ENCODE peak calls at places on chromosomes 6 and 20, in six cellular contexts. W is HepG2, D is upper lobe of left lung, J is A549, N is GM12878, G is K562. Z is an unnamed sample. For H3K4me1, the result is how much of the 10 kb centered on the place peaks cover.

GRCh38 chr20:22320245-22320915 is 264.0 kb downstream of the FOXA2 start:
- ATAC-seq in J (no peak), G (no peak), D (no peak), W (no peak), N (no peak), Z (no peak)

GRCh38 chr20:62301111-62301668 is 1.6 kb upstream of the ADRM1 start:
- ATAC-seq in D (no peak), N (no peak), G (no peak), J (no peak), W (no peak), Z (no peak)

GRCh38 chr6:138434915-138435314 is 30.9 kb downstream of the HEBP2 start:
- ATAC-seq in J (no peak), W (no peak), D (peak), N (no peak), G (no peak), Z (no peak)

GRCh38 chr20:64077876-64078551 is 1.3 kb downstream of the RGS19 start:
- ATAC-seq in J (no peak), W (no peak), D (no peak), N (peak), G (no peak), Z (no peak)

GRCh38 chr6:167046861-167047495 is 47.8 kb downstream of the CEP43 start:
- ATAC-seq in D (no peak), G (no peak), W (peak), J (no peak), N (peak), Z (no peak)

GRCh38 chr6:163955752-163956151 is 541.2 kb downstream of the QKI start:
- ATAC-seq in W (no peak), D (no peak), G (no peak), N (no peak), J (no peak), Z (no peak)

GRCh38 chr6:157849288-157850017 is 26.4 kb downstream of the SNX9 start:
- ATAC-seq in W (peak), D (no peak), N (no peak), G (peak), J (no peak), Z (no peak)

GRCh38 chr20:37202267-37202943 is 23.1 kb upstream of the MROH8 start:
- ATAC-seq in J (peak), N (peak), W (peak), G (peak), D (peak), Z (peak)

GRCh38 chr20:48455606-48456360 is 372.0 kb downstream of the PREX1 start:
- ATAC-seq in G (no peak), D (no peak), W (no peak), N (no peak), J (no peak), Z (no peak)

GRCh38 chr20:58174708-58175287 is 53.7 kb downstream of the ANKRD60 start:
- ATAC-seq in N (no peak), G (no peak), D (peak), W (no peak), J (no peak), Z (peak)
- TF ChIP-seq EP300 in N (no peak), G (no peak), D (no peak), W (no peak), J (no peak), Z (no peak)

DNA sequence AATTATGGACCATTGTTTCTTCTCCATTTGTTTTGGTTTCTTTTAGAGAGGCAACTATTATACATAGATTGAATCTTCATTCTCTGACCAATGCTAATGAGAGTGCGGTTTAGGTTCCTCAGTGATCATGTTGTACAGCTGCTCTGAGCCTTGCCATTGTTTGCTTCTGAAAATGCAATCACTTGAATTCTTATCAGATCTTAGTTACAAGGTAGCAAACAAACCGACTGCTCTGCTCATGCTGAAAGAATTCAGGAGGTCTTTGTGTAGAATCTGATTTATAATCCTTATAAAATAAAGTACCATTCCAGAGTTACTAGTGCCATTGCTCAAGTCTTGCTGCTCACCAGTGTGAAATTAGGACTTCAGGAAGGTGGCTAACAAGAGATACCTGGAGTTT is 569.1 kb upstream of the ID4 start:
- ATAC-seq in W (no peak), J (no peak), N (no peak), D (no peak), G (no peak), Z (no peak)
- H3K4me1 ChIP-seq in W (under half), J (under half), N (under half), D (under half), G (under half), Z (under half)

DNA sequence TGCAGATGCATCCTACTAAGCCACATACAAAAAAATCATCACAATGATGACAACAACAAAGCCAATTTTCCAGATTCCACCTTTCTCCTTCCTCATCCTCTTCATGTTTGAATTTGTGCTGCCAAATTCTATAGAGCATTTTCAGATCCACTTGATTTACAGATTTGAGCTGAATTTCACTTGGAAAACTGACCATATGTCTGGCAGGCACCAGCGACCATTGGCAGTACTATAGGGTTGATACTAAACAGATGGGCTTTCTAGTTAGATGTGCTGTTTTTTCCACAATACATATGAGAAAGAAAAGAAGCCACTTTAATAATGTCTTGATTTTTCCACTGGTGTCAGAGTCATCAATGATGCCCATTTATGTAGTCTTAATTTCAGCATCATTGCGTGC is 127.0 kb downstream of the PHACTR3 start:
- ATAC-seq in J (no peak), D (no peak), N (no peak), W (no peak), G (no peak), Z (no peak)
- TF ChIP-seq CTCF in J (no peak), D (no peak), N (no peak), W (no peak), G (no peak), Z (no peak)

GRCh38 chr6:146305098-146305497 is 238.5 kb upstream of the RAB32 start:
- ATAC-seq in D (peak), G (no peak), N (peak), J (no peak), W (no peak), Z (peak)

GRCh38 chr6:146301760-146302159 is 241.9 kb upstream of the RAB32 start:
- ATAC-seq in N (no peak), J (no peak), G (no peak), W (no peak), D (peak), Z (no peak)

GRCh38 chr6:146295695-146296094 is 247.9 kb upstream of the RAB32 start:
- ATAC-seq in J (no peak), D (no peak), W (no peak), N (no peak), G (no peak), Z (no peak)

GRCh38 chr6:146297815-146298214 is 245.8 kb upstream of the RAB32 start:
- ATAC-seq in D (no peak), N (no peak), J (no peak), G (no peak), W (no peak), Z (no peak)

GRCh38 chr6:146300540-146300939 is 243.1 kb upstream of the RAB32 start:
- ATAC-seq in N (no peak), J (no peak), W (no peak), G (no peak), D (no peak), Z (no peak)
- TF ChIP-seq EP300 in N (no peak), J (no peak), W (no peak), G (no peak), D (no peak), Z (no peak)

Z was measured in gastroesophageal sphincter.